ENCODE peak calls at places on chromosomes 2 and 18, in ten cellular contexts. U is CD8-positive, alpha-beta memory T cell; G is HCT116; L is K562; I is PC-9; V is adipocyte; B is neuronal stem cell; W is heart right ventricle; D is neural progenitor cell; X is cardiac muscle cell. H is an unnamed sample.

GRCh38 chr18:34598136-34598635 is 111.9 kb upstream of the DTNA start:
- DNase-seq in U (no peak), G (no peak), L (no peak), I (no peak), V (peak; percentile 22), B (no peak), W (no peak), D (no peak), X (no peak), H (no peak)

GRCh38 chr2:101725515-101726192 is 28.1 kb downstream of the MAP4K4 start:
- DNase-seq in U (no peak), G (no peak), L (peak; percentile 26), I (no peak), V (no peak), B (no peak), W (no peak), D (peak; percentile 41), X (peak; percentile 47), H (peak; percentile 53)

GRCh38 chr18:54269924-54270844 is 867 bp downstream of the POLI start:
- DNase-seq in U (peak; percentile 54), G (peak; percentile 68), L (no peak), I (peak; percentile 25), V (peak; percentile 54), B (no peak), W (peak; percentile 38), D (peak; percentile 37), X (peak; percentile 62), H (no peak)

GRCh38 chr2:9675369-9676351 is 44.9 kb upstream of the YWHAQ start:
- DNase-seq in U (no peak), G (no peak), L (no peak), I (peak; percentile 29), V (peak; percentile 86), B (no peak), W (no peak), D (peak; percentile 55), X (peak; percentile 82), H (peak; percentile 87)

GRCh38 chr2:144998435-144998834 is 478.5 kb upstream of the ZEB2 start:
- DNase-seq in U (no peak), G (no peak), L (no peak), I (no peak), V (no peak), B (no peak), W (no peak), D (no peak), X (peak; percentile 20), H (no peak)

GRCh38 chr2:120177011-120177621 is 46.1 kb downstream of the TMEM185B start:
- DNase-seq in U (peak; percentile 64), G (no peak), L (peak; percentile 15), I (no peak), V (no peak), B (no peak), W (peak; percentile 8), D (peak; percentile 10), X (no peak), H (no peak)

GRCh38 chr2:199329466-199329865 is 128.3 kb downstream of the SATB2 start:
- DNase-seq in U (no peak), G (no peak), L (no peak), I (no peak), V (no peak), B (no peak), W (no peak), D (no peak), X (peak; percentile 33), H (no peak)

GRCh38 chr18:68262697-68263293 is 452.1 kb downstream of the TMX3 start:
- DNase-seq in U (no peak), G (no peak), L (no peak), I (no peak), V (peak; percentile 87), B (no peak), W (no peak), D (no peak), X (peak; percentile 72), H (no peak)

GRCh38 chr2:50754514-50754913 is 277.4 kb downstream of the NRXN1 start:
- DNase-seq in U (no peak), G (no peak), L (no peak), I (no peak), V (no peak), B (no peak), W (no peak), D (no peak), X (no peak), H (no peak)

GRCh38 chr2:233426619-233427342 is 72.5 kb downstream of the DGKD start:
- DNase-seq in U (no peak), G (peak; percentile 79), L (peak; percentile 58), I (peak; percentile 37), V (peak; percentile 50), B (no peak), W (no peak), D (no peak), X (peak; percentile 63), H (no peak)

GRCh38 chr18:39841133-39842041 is 2113.6 kb upstream of the PIK3C3 start:
- DNase-seq in U (no peak), G (peak; percentile 28), L (no peak), I (peak; percentile 56), V (peak; percentile 69), B (peak; percentile 71), W (peak; percentile 4), D (peak; percentile 92), X (peak; percentile 84), H (peak; percentile 46)

GRCh38 chr2:10820562-10820961 is 8.0 kb upstream of the PDIA6 start:
- DNase-seq in U (no peak), G (no peak), L (no peak), I (no peak), V (no peak), B (no peak), W (no peak), D (no peak), X (peak; percentile 18), H (no peak)

GRCh38 chr2:23601301-23601965 is 216.5 kb downstream of the KLHL29 start:
- DNase-seq in U (no peak), G (no peak), L (no peak), I (no peak), V (no peak), B (no peak), W (no peak), D (no peak), X (peak; percentile 19), H (no peak)

GRCh38 chr2:74573747-74574562 is 19.4 kb downstream of the DOK1 start:
- DNase-seq in U (no peak), G (no peak), L (no peak), I (no peak), V (peak; percentile 50), B (no peak), W (no peak), D (no peak), X (peak; percentile 69), H (no peak)

GRCh38 chr2:112811276-112811831 is 25.2 kb downstream of the IL1B start:
- DNase-seq in U (no peak), G (no peak), L (no peak), I (no peak), V (no peak), B (no peak), W (no peak), D (no peak), X (no peak), H (no peak)

GRCh38 chr18:64276736-64277135 is 127.8 kb upstream of the LINC00305 start:
- DNase-seq in U (no peak), G (no peak), L (no peak), I (no peak), V (no peak), B (no peak), W (peak; percentile 38), D (no peak), X (peak; percentile 22), H (no peak)

GRCh38 chr2:61786876-61787275 is 67.0 kb downstream of the FAM161A start:
- DNase-seq in U (no peak), G (no peak), L (no peak), I (no peak), V (no peak), B (no peak), W (no peak), D (no peak), X (no peak), H (no peak)

GRCh38 chr2:29281585-29281984 is 166.4 kb downstream of the CLIP4 start:
- DNase-seq in U (no peak), G (no peak), L (no peak), I (peak; percentile 79), V (peak; percentile 66), B (no peak), W (peak; percentile 20), D (peak; percentile 38), X (peak; percentile 71), H (peak; percentile 82)

GRCh38 chr2:30362468-30363081 is 84.5 kb upstream of the LCLAT1 start:
- DNase-seq in U (no peak), G (no peak), L (no peak), I (peak; percentile 45), V (peak; percentile 72), B (no peak), W (no peak), D (no peak), X (no peak), H (no peak)

GRCh38 chr2:98708396-98709186 is 22.3 kb downstream of the MGAT4A start:
- DNase-seq in U (no peak), G (no peak), L (no peak), I (no peak), V (no peak), B (no peak), W (no peak), D (no peak), X (no peak), H (no peak)
- H3K9me3 ChIP-seq in U (no peaks in the 10 kb centered on the region), G (no peaks in the 10 kb centered on the region), L (no peaks in the 10 kb centered on the region), I (no peaks in the 10 kb centered on the region), V (no peaks in the 10 kb centered on the region), B (no peaks in the 10 kb centered on the region), W (no peaks in the 10 kb centered on the region), D (no peaks in the 10 kb centered on the region), X (no peaks in the 10 kb centered on the region), H (no peaks in the 10 kb centered on the region)

GRCh38 chr2:127614731-127615130 is 31.2 kb upstream of the GPR17 start:
- DNase-seq in U (no peak), G (no peak), L (no peak), I (no peak), V (peak; percentile 62), B (no peak), W (no peak), D (no peak), X (no peak), H (no peak)
- H3K4me1 ChIP-seq in U (peaks cover 4% of the 10 kb centered on the region), G (no peaks in the 10 kb centered on the region), L (no peaks in the 10 kb centered on the region), I (no peaks in the 10 kb centered on the region), V (no peaks in the 10 kb centered on the region), B (peaks cover 4% of the 10 kb centered on the region), W (no peaks in the 10 kb centered on the region), D (peaks cover 8% of the 10 kb centered on the region), X (no peaks in the 10 kb centered on the region), H (no peaks in the 10 kb centered on the region)

GRCh38 chr2:16069663-16069932 is 129.2 kb downstream of the MYCN start:
- DNase-seq in U (no peak), G (no peak), L (no peak), I (no peak), V (no peak), B (no peak), W (no peak), D (no peak), X (no peak), H (no peak)
- H3K9me3 ChIP-seq in U (no peaks in the 10 kb centered on the region), G (peaks cover 2% of the 10 kb centered on the region), L (no peaks in the 10 kb centered on the region), I (no peaks in the 10 kb centered on the region), V (no peaks in the 10 kb centered on the region), B (peaks cover 2% of the 10 kb centered on the region), W (no peaks in the 10 kb centered on the region), D (no peaks in the 10 kb centered on the region), X (no peaks in the 10 kb centered on the region), H (no peaks in the 10 kb centered on the region)

DNA sequence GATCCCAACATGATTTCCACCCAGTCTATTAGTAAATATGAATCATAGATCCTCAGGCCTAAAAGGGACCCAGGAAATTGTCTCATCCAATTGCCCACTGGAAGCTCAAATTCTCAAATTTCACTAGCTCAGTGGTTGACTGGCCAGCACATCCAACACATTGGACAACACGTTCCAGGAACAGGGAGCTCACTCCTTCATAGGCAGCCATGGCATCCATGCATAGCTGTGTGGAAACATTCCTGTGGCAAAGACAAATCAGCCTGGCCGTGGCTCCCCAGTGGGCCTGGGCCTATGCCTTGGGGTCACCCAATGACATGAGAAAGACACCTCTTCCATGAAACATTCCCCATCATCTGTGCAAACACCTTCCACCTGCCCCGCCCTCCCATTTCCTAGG is 261.1 kb downstream of the ANAPC1 start:
- DNase-seq in U (no peak), G (no peak), L (no peak), I (no peak), V (no peak), B (no peak), W (no peak), D (no peak), X (no peak), H (no peak)
- H3K4me1 ChIP-seq in U (no peaks in the 10 kb centered on the region), G (peaks cover 3% of the 10 kb centered on the region), L (peaks cover 6% of the 10 kb centered on the region), I (peaks cover 62% of the 10 kb centered on the region), V (peaks cover 46% of the 10 kb centered on the region), B (no peaks in the 10 kb centered on the region), W (peaks cover 16% of the 10 kb centered on the region), D (no peaks in the 10 kb centered on the region), X (no peaks in the 10 kb centered on the region), H (no peaks in the 10 kb centered on the region)

H was measured in HAP-1.